ENCODE peak calls at places on chromosome 11, in four cellular contexts. L is substantia nigra, U is HAP-1, S is amniotic stem cell. N is an unnamed sample.

GRCh38 chr11:21794306-21794705 is 398.6 kb upstream of the ANO5 start:
- DNase-seq in L (no peak), U (no peak), S (no peak), N (no peak)

GRCh38 chr11:95065336-95065735 is 1.4 kb upstream of the SRSF8 start:
- DNase-seq in L (no peak), U (no peak), S (no peak), N (no peak)

GRCh38 chr11:12979928-12980689 is 29.0 kb upstream of the RASSF10 start:
- DNase-seq in L (no peak), U (no peak), S (no peak), N (no peak)

GRCh38 chr11:125140251-125140650 is 24.3 kb upstream of the PKNOX2 start:
- DNase-seq in L (no peak), U (no peak), S (no peak), N (no peak)

GRCh38 chr11:121374286-121374985 is 77.7 kb upstream of the SORL1 start:
- DNase-seq in L (no peak), U (no peak), S (no peak), N (no peak)

GRCh38 chr11:117180661-117181585 is 2.4 kb downstream of the SIDT2 start:
- DNase-seq in L (peak), U (no peak), S (peak), N (peak)

GRCh38 chr11:104784684-104785460 is 113.4 kb downstream of the CASP12 start:
- DNase-seq in L (no peak), U (no peak), S (no peak), N (no peak)

GRCh38 chr11:128318856-128319474 is 268.4 kb downstream of the ETS1 start:
- DNase-seq in L (no peak), U (no peak), S (no peak), N (no peak)

GRCh38 chr11:110472858-110473257 is 43.1 kb downstream of the FDX1 start:
- DNase-seq in L (no peak), U (no peak), S (no peak), N (no peak)

GRCh38 chr11:126426820-126427749 is 71.6 kb downstream of the ST3GAL4 start:
- DNase-seq in L (no peak), U (no peak), S (no peak), N (no peak)

GRCh38 chr11:70226967-70227366 is 23.9 kb downstream of the FADD start:
- DNase-seq in L (no peak), U (no peak), S (no peak), N (no peak)

GRCh38 chr11:66221012-66221411 is 47.4 kb upstream of the RAB1B start:
- DNase-seq in L (no peak), U (no peak), S (no peak), N (no peak)

GRCh38 chr11:118592616-118593367 is 14.6 kb upstream of the PHLDB1 start:
- DNase-seq in L (peak), U (no peak), S (no peak), N (no peak)

GRCh38 chr11:1077417-1078119 is 2.9 kb downstream of the MUC2 start:
- DNase-seq in L (no peak), U (no peak), S (no peak), N (no peak)

GRCh38 chr11:134846776-134847722 is 435.0 kb upstream of the B3GAT1 start:
- DNase-seq in L (no peak), U (no peak), S (no peak), N (no peak)

GRCh38 chr11:68436985-68437926 is 23.3 kb upstream of the PPP6R3 start:
- DNase-seq in L (no peak), U (no peak), S (peak), N (no peak)

GRCh38 chr11:71080239-71081097 is 171.9 kb downstream of the SHANK2 start:
- DNase-seq in L (peak), U (peak), S (peak), N (peak)

GRCh38 chr11:114183041-114183511 is 113.1 kb upstream of the NNMT start:
- DNase-seq in L (no peak), U (no peak), S (no peak), N (no peak)

GRCh38 chr11:13160745-13161144 is 116.8 kb upstream of the BMAL1 start:
- DNase-seq in L (no peak), U (no peak), S (no peak), N (no peak)

GRCh38 chr11:124070906-124071621 is 29.9 kb upstream of the OR10G7 start:
- DNase-seq in L (peak), U (peak), S (no peak), N (peak)

GRCh38 chr11:47152953-47153950 is 23.4 kb downstream of the ARFGAP2 start:
- DNase-seq in L (peak), U (peak), S (peak), N (peak)

GRCh38 chr11:82315093-82315492 is 418.6 kb downstream of the FAM181B start:
- DNase-seq in L (peak), U (peak), S (no peak), N (no peak)

GRCh38 chr11:31325162-31325561 is 44.4 kb downstream of the DCDC1 start:
- DNase-seq in L (no peak), U (no peak), S (no peak), N (peak)

GRCh38 chr11:125637840-125638239 is 12.9 kb downstream of the CHEK1 start:
- DNase-seq in L (no peak), U (no peak), S (no peak), N (no peak)

GRCh38 chr11:68714047-68714856 is 29.9 kb downstream of the GAL start:
- DNase-seq in L (no peak), U (no peak), S (no peak), N (no peak)

GRCh38 chr11:105004021-105004420 is 18.9 kb downstream of the CASP5 start:
- DNase-seq in L (no peak), U (no peak), S (no peak), N (peak)

GRCh38 chr11:119169272-119169719 is 771 bp downstream of the NLRX1 start:
- DNase-seq in L (no peak), U (peak), S (no peak), N (no peak)

GRCh38 chr11:46348986-46349401 is 1.7 kb downstream of the DGKZ start:
- DNase-seq in L (no peak), U (no peak), S (no peak), N (no peak)

N was measured in fibroblast of the conjunctiva.